ENCODE peak calls at places on chromosomes 6 and 20, in eight cellular contexts. C is PC-9; F is kidney glomerular epithelial cell; U is ELR; S is stimulated activated CD4-positive, alpha-beta T cell treated with anti-CD3 and anti-CD28 coated beads, Interleukin-12 subunit alpha, Interleukin-12 subunit beta, amount 100 ng/mL, for 4 hours; K is WTC11; B is GM20000; Z is activated naive CD4-positive, alpha-beta T cell treated with Interleukin-2 at 50 U/mL for 16 hours. E is an unnamed sample.
A peak's percentile ranks its signal among the peaks of the same experiment; 100 is the strongest.

GRCh38 chr6:45477785-45478184 is 100.1 kb upstream of the SUPT3H start:
- DNase-seq in C (no peak), F (no peak), U (no peak), S (no peak), K (no peak), B (no peak), Z (peak; percentile 19), E (no peak)

GRCh38 chr6:132466952-132467351 is 46.0 kb downstream of the STX7 start:
- DNase-seq in C (no peak), F (no peak), U (no peak), S (no peak), K (no peak), B (no peak), Z (no peak), E (no peak)

GRCh38 chr20:62122659-62123449 is 579 bp downstream of the LSM14B start:
- DNase-seq in C (peak; percentile 74), F (no peak), U (peak; percentile 50), S (peak; percentile 34), K (no peak), B (peak; percentile 72), Z (peak; percentile 41), E (peak; percentile 31)

GRCh38 chr6:49543087-49543858 is 7.2 kb upstream of the C6orf141 start:
- DNase-seq in C (no peak), F (no peak), U (no peak), S (no peak), K (no peak), B (no peak), Z (no peak), E (no peak)

GRCh38 chr6:11486959-11487358 is 50.6 kb upstream of the TMEM170B start:
- DNase-seq in C (no peak), F (no peak), U (no peak), S (no peak), K (no peak), B (no peak), Z (no peak), E (no peak)

GRCh38 chr6:11298651-11299420 is 66.4 kb upstream of the NEDD9 start:
- DNase-seq in C (peak; percentile 40), F (peak; percentile 7), U (no peak), S (no peak), K (peak; percentile 18), B (no peak), Z (no peak), E (no peak)

GRCh38 chr20:53656653-53657288 is 63.1 kb upstream of the ZNF217 start:
- DNase-seq in C (no peak), F (no peak), U (peak; percentile 61), S (no peak), K (no peak), B (no peak), Z (no peak), E (no peak)

GRCh38 chr6:146850238-146850896 is 251.6 kb downstream of the ADGB start:
- DNase-seq in C (no peak), F (peak; percentile 85), U (peak; percentile 81), S (no peak), K (no peak), B (no peak), Z (peak; percentile 3), E (no peak)

GRCh38 chr20:20824924-20825584 is 112.6 kb upstream of the RALGAPA2 start:
- DNase-seq in C (peak; percentile 42), F (peak; percentile 38), U (peak; percentile 45), S (peak; percentile 26), K (peak; percentile 72), B (peak; percentile 80), Z (peak; percentile 29), E (peak; percentile 23)

GRCh38 chr6:77030929-77031674 is 432.2 kb downstream of the HTR1B start:
- DNase-seq in C (no peak), F (no peak), U (peak; percentile 50), S (no peak), K (no peak), B (no peak), Z (no peak), E (no peak)

GRCh38 chr20:33070413-33071053 is 8.9 kb upstream of the BPIFB4 start:
- DNase-seq in C (no peak), F (no peak), U (no peak), S (no peak), K (no peak), B (no peak), Z (no peak), E (no peak)

GRCh38 chr20:42857446-42857845 is 332.3 kb downstream of the PTPRT start:
- DNase-seq in C (no peak), F (no peak), U (no peak), S (no peak), K (no peak), B (no peak), Z (no peak), E (no peak)

GRCh38 chr6:112683926-112684325 is 336.8 kb downstream of the RFPL4B start:
- DNase-seq in C (no peak), F (peak; percentile 82), U (peak; percentile 77), S (no peak), K (no peak), B (no peak), Z (no peak), E (no peak)

GRCh38 chr6:11356404-11357155 is 124.1 kb upstream of the NEDD9 start:
- DNase-seq in C (no peak), F (no peak), U (no peak), S (no peak), K (no peak), B (no peak), Z (no peak), E (no peak)

GRCh38 chr6:106199998-106200397 is 113.9 kb downstream of the PRDM1 start:
- DNase-seq in C (no peak), F (peak; percentile 14), U (peak; percentile 97), S (no peak), K (no peak), B (no peak), Z (no peak), E (no peak)

GRCh38 chr6:35052694-35053565 is 88.2 kb downstream of the TCP11 start:
- DNase-seq in C (no peak), F (no peak), U (no peak), S (no peak), K (peak; percentile 7), B (no peak), Z (no peak), E (no peak)

GRCh38 chr6:144007779-144008500 is at the start of gene PLAGL1:
- DNase-seq in C (peak; percentile 51), F (no peak), U (peak; percentile 81), S (peak; percentile 23), K (peak; percentile 32), B (peak; percentile 79), Z (peak; percentile 21), E (no peak)

GRCh38 chr6:124200661-124201060 is 397.0 kb downstream of the NKAIN2 start:
- DNase-seq in C (no peak), F (no peak), U (no peak), S (no peak), K (no peak), B (no peak), Z (no peak), E (no peak)

GRCh38 chr6:12911387-12911960 is 194.9 kb downstream of the PHACTR1 start:
- DNase-seq in C (no peak), F (peak; percentile 64), U (peak; percentile 63), S (no peak), K (no peak), B (peak; percentile 19), Z (no peak), E (no peak)

GRCh38 chr6:81814365-81815109 is 62.1 kb upstream of the TENT5A start:
- DNase-seq in C (no peak), F (no peak), U (peak; percentile 24), S (no peak), K (no peak), B (no peak), Z (no peak), E (no peak)

GRCh38 chr6:1678201-1678600 is 68.5 kb downstream of the FOXC1 start:
- DNase-seq in C (no peak), F (no peak), U (no peak), S (no peak), K (no peak), B (no peak), Z (no peak), E (no peak)

GRCh38 chr20:44792794-44793193 is 17.6 kb downstream of the RIMS4 start:
- DNase-seq in C (no peak), F (no peak), U (no peak), S (no peak), K (no peak), B (no peak), Z (no peak), E (no peak)

GRCh38 chr20:658731-659291 is 5.8 kb upstream of the SRXN1 start:
- DNase-seq in C (no peak), F (no peak), U (no peak), S (no peak), K (peak; percentile 33), B (no peak), Z (no peak), E (no peak)

GRCh38 chr6:142940487-142940886 is 4.5 kb downstream of the HIVEP2 start:
- DNase-seq in C (no peak), F (no peak), U (peak; percentile 78), S (no peak), K (no peak), B (no peak), Z (no peak), E (no peak)

E was measured in central memory CD4-positive, alpha-beta T cell.